ENCODE peak calls at places on chromosomes 16 and 17, in ten cellular contexts. M is body of pancreas; R is A549; F is CD8-positive, alpha-beta T cell; H is sigmoid colon; T is testis; X is brain microvascular endothelial cell; Z is endothelial cell of umbilical vein; I is AG04450; Y is neuronal stem cell. U is an unnamed sample.

GRCh38 chr17:14461131-14461530 is 160.2 kb downstream of the HS3ST3B1 start:
- DNase-seq in M (no peak), R (no peak), F (no peak), H (no peak), T (no peak), X (no peak), Z (no peak), I (no peak), Y (peak; percentile 14), U (no peak)

GRCh38 chr16:74556375-74556922 is 50.5 kb downstream of the GLG1 start:
- DNase-seq in M (no peak), R (no peak), F (no peak), H (no peak), T (no peak), X (no peak), Z (no peak), I (no peak), Y (no peak), U (no peak)

GRCh38 chr17:63542942-63543821 is 7.1 kb upstream of the DCAF7 start:
- DNase-seq in M (peak; percentile 74), R (no peak), F (no peak), H (no peak), T (no peak), X (no peak), Z (no peak), I (no peak), Y (no peak), U (peak; percentile 32)

GRCh38 chr17:16991349-16992009 is 19.6 kb upstream of the TNFRSF13B start:
- DNase-seq in M (peak; percentile 87), R (peak; percentile 75), F (peak; percentile 61), H (peak; percentile 85), T (peak; percentile 87), X (peak; percentile 63), Z (peak; percentile 33), I (peak; percentile 11), Y (peak; percentile 65), U (peak; percentile 78)

GRCh38 chr16:48611329-48612137 is 1.6 kb upstream of the N4BP1 start:
- DNase-seq in M (no peak), R (peak; percentile 26), F (peak; percentile 70), H (no peak), T (no peak), X (no peak), Z (no peak), I (no peak), Y (no peak), U (no peak)

GRCh38 chr16:54135361-54136275 is 151.0 kb downstream of the IRX3 start:
- DNase-seq in M (no peak), R (peak; percentile 4), F (no peak), H (no peak), T (no peak), X (peak; percentile 40), Z (peak; percentile 51), I (no peak), Y (no peak), U (no peak)

GRCh38 chr17:37609170-37610040 is at the start of gene SYNRG:
- DNase-seq in M (peak; percentile 95), R (peak; percentile 98), F (peak; percentile 92), H (peak; percentile 97), T (peak; percentile 97), X (peak; percentile 98), Z (peak; percentile 98), I (peak; percentile 86), Y (peak; percentile 96), U (peak; percentile 98)

GRCh38 chr16:89922884-89923639 is at the start of gene TUBB3:
- DNase-seq in M (peak; percentile 64), R (peak; percentile 80), F (no peak), H (no peak), T (peak; percentile 77), X (peak; percentile 72), Z (peak; percentile 83), I (no peak), Y (peak; percentile 89), U (peak; percentile 68)

GRCh38 chr16:57615813-57616212 is 12.6 kb upstream of the ADGRG1 start:
- DNase-seq in M (peak; percentile 1), R (no peak), F (no peak), H (peak; percentile 27), T (peak; percentile 7), X (no peak), Z (no peak), I (no peak), Y (no peak), U (no peak)

GRCh38 chr17:46777943-46778915 is 40.3 kb downstream of the WNT3 start:
- DNase-seq in M (no peak), R (peak; percentile 36), F (no peak), H (no peak), T (no peak), X (no peak), Z (no peak), I (no peak), Y (no peak), U (no peak)

GRCh38 chr16:80672379-80672778 is 131.6 kb downstream of the DYNLRB2 start:
- DNase-seq in M (no peak), R (no peak), F (no peak), H (no peak), T (no peak), X (no peak), Z (no peak), I (no peak), Y (no peak), U (no peak)

DNA sequence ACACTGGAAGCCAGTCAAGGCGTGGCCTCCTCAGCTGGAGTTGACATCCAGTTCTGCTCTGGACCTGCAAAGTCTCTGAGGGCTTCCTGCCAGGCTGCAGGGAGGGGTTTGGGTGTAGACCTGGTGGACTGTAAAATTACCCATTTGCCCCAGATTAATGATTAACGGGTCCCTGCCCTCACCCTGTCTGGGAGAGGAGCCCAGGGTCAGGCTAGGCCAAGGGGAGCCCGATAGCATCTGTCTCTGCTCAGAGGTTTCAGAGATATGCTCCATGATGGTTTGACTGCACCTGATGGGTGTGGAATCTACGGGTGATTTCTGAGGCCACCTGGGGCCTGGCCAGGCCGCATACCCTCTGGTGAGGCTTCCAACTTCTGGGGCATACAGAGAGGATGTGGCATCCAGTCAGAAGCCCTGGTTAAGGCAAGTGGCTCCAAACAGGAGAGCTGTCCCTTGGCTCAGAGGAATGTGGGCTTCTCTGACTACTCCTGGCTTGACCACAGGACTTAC is 11.2 kb downstream of the PPY start:
- DNase-seq in M (peak; percentile 87), R (peak; percentile 54), F (no peak), H (no peak), T (no peak), X (no peak), Z (no peak), I (no peak), Y (no peak), U (no peak)
- H3K27ac ChIP-seq in M (peak overlapping the region; percentile 53), R (no peak overlapping the region), F (no peak overlapping the region), H (no peak overlapping the region), T (no peak overlapping the region), X (no peak overlapping the region), Z (no peak overlapping the region), I (no peak overlapping the region), Y (no peak overlapping the region), U (no peak overlapping the region)

GRCh38 chr17:977163-977562 is 2.4 kb downstream of the NXN start:
- DNase-seq in M (no peak), R (no peak), F (no peak), H (no peak), T (no peak), X (no peak), Z (peak; percentile 26), I (no peak), Y (no peak), U (no peak)
- H3K4me3 ChIP-seq in M (no peak overlapping the region), R (no peak overlapping the region), F (no peak overlapping the region), H (peak overlapping the region; percentile 69), T (no peak overlapping the region), X (no peak overlapping the region), Z (peak overlapping the region; percentile 93), I (peak overlapping the region; percentile 86), Y (peak overlapping the region; percentile 85), U (no peak overlapping the region)

DNA sequence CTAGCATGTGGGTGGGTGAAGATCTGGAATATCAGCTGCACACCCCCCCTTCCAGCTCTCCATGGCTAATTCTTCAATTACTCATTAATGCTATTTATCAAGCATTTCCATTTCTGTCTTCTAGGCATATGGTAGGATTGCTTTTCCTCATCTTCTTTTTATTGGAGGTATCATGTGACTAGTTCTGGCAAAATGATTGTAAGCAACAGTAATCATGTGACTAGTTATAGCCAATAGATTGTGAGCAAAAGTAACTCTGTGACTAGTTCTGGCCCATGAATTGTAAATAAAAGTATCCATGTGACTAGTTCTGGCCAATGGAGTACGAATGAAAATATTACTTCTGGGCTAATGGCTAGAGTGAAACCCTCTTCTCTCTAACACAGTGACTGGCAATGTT is 107.0 kb upstream of the TMEM132E start:
- DNase-seq in M (no peak), R (no peak), F (no peak), H (no peak), T (no peak), X (no peak), Z (no peak), I (no peak), Y (no peak), U (no peak)
- H3K27ac ChIP-seq in M (no peak overlapping the region), R (no peak overlapping the region), F (no peak overlapping the region), H (no peak overlapping the region), T (no peak overlapping the region), X (no peak overlapping the region), Z (no peak overlapping the region), I (no peak overlapping the region), Y (no peak overlapping the region), U (no peak overlapping the region)

DNA sequence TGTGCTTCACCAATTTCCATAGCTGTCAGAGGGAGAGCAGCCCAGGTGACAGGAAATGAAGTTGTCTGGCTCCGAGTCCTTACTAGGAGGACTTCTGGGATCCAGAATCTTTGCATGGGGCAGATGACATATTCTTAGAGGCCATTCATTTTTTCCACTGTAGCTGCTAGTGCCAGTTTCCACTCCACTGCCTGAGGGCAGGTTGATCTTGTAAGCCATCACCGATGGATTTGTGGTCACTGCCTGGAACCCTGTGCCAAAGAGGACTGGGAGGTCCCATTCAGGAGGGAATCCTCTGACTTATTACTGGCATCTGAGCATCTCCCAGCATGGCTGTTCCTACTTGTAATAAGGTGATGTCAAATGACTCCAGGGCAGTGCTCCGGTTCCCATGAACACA is 144.1 kb upstream of the KCNJ18 start:
- DNase-seq in M (no peak), R (no peak), F (no peak), H (no peak), T (no peak), X (no peak), Z (no peak), I (no peak), Y (no peak), U (no peak)
- H3K4me3 ChIP-seq in M (no peak overlapping the region), R (no peak overlapping the region), F (no peak overlapping the region), H (no peak overlapping the region), T (no peak overlapping the region), X (no peak overlapping the region), Z (no peak overlapping the region), I (peak overlapping the region; percentile 25), Y (no peak overlapping the region), U (no peak overlapping the region)

DNA sequence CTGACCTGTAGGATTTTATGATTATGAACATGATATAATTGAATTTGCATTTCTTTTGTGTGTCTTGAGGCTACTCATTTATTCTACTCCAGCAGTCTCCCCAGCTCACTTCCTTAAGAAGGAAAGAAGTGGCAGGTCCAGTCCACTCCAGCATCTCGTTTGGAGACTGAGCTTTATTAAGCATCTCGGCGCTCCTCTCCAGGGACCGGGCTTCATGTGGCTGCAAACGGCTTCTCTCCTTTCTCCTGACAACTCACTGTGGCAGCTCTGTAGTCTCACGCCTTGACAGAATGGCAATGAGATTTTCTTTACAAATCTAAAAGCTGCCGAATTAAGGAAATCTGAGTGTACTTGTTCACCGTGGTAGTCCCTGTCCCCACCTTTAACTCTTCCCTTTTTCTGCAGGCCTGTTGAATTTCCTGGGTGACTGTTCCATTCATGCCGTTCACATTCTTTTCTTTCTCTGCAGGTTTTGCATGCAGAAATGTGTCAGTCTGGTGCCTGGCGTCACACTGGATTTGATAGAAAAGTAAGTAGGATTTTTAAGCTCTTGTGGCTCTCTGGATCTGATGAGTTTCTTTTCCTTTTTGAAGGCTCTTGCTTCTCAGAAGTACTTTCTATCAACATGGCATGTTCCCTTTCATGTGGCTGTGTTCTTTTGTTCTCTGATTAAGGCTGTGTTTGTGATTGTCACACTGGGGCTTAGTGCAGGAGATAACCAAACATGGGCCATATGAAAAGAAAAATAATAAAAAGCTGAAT is 200.5 kb upstream of the CHMP6 start:
- DNase-seq in M (no peak), R (no peak), F (no peak), H (peak; percentile 8), T (no peak), X (peak; percentile 18), Z (no peak), I (no peak), Y (no peak), U (no peak)
- H3K27ac ChIP-seq in M (no peak overlapping the region), R (peak overlapping the region; percentile 79), F (peak overlapping the region; percentile 24), H (peak overlapping the region; percentile 86), T (no peak overlapping the region), X (peak overlapping the region; percentile 97), Z (peak overlapping the region; percentile 99), I (peak overlapping the region; percentile 77), Y (no peak overlapping the region), U (peak overlapping the region; percentile 68)

U was measured in tibial artery.